ENCODE peak calls at places on chromosomes 1 and 21, in four cellular contexts. E, H, V and U are unnamed samples.

GRCh38 chr21:15730484-15731242 is 881 bp downstream of the USP25 start:
- DNase-seq in E (no peak), H (no peak), V (no peak), U (peak; percentile 28)

GRCh38 chr1:66540434-66541032 is 6.6 kb downstream of the SGIP1 start:
- DNase-seq in E (peak; percentile 51), H (peak; percentile 43), V (no peak), U (no peak)

GRCh38 chr1:163056832-163057231 is 12.3 kb upstream of the RGS4 start:
- DNase-seq in E (peak; percentile 41), H (peak; percentile 53), V (no peak), U (no peak)

GRCh38 chr1:54413295-54413694 is 7.1 kb upstream of the SSBP3 start:
- DNase-seq in E (peak; percentile 85), H (peak; percentile 30), V (peak; percentile 70), U (peak; percentile 26)

GRCh38 chr1:104402178-104402577 is 652.5 kb downstream of the AMY1C start:
- DNase-seq in E (no peak), H (no peak), V (no peak), U (no peak)

GRCh38 chr1:220734571-220735326 is 13.4 kb upstream of the MTARC2 start:
- DNase-seq in E (peak; percentile 64), H (peak; percentile 72), V (peak; percentile 54), U (no peak)

GRCh38 chr1:94115900-94116436 is 5.0 kb downstream of the ABCA4 start:
- DNase-seq in E (peak; percentile 62), H (no peak), V (no peak), U (no peak)

GRCh38 chr1:194076646-194077045 is 890.2 kb upstream of the B3GALT2 start:
- DNase-seq in E (no peak), H (peak; percentile 80), V (no peak), U (no peak)

GRCh38 chr21:36415375-36415774 is 30.2 kb downstream of the CHAF1B start:
- DNase-seq in E (no peak), H (no peak), V (no peak), U (no peak)

GRCh38 chr1:9371391-9371935 is 78.8 kb downstream of the SPSB1 start:
- DNase-seq in E (peak; percentile 33), H (peak; percentile 87), V (peak; percentile 69), U (no peak)

GRCh38 chr1:201059871-201060555 is 36.5 kb upstream of the KIF21B start:
- DNase-seq in E (no peak), H (no peak), V (no peak), U (no peak)

GRCh38 chr1:111733183-111733995 is 5.8 kb downstream of the INKA2 start:
- DNase-seq in E (peak; percentile 96), H (peak; percentile 63), V (no peak), U (no peak)

GRCh38 chr1:1917304-1917976 is 1.6 kb downstream of the TMEM52 start:
- DNase-seq in E (no peak), H (no peak), V (no peak), U (no peak)

GRCh38 chr1:6270432-6270831 is 9.5 kb upstream of the GPR153 start:
- DNase-seq in E (no peak), H (no peak), V (no peak), U (no peak)

GRCh38 chr1:171210355-171210754 is 25.3 kb downstream of the FMO2 start:
- DNase-seq in E (no peak), H (no peak), V (no peak), U (no peak)

GRCh38 chr1:245095903-245096302 is 58.9 kb upstream of the KIF26B start:
- DNase-seq in E (no peak), H (no peak), V (no peak), U (no peak)

GRCh38 chr1:65075123-65075976 is 72.7 kb upstream of the AK4 start:
- DNase-seq in E (peak; percentile 48), H (peak; percentile 62), V (peak; percentile 89), U (peak; percentile 78)

GRCh38 chr1:211612786-211613107 is 33.8 kb upstream of the SLC30A1 start:
- DNase-seq in E (no peak), H (no peak), V (no peak), U (no peak)